ENCODE peak calls at places on chromosomes 7 and 10, in eight cellular contexts. One of them, this sample, is unnamed. For H3K9me3, the result is how much of the 10 kb centered on the place peaks cover.

GRCh38 chr7:151851160-151851751 is 25.7 kb downstream of the PRKAG2 start:
- DNase-seq in cardiac muscle cell: no peak
- DNase-seq in fibroblast of lung: no peak
- DNase-seq in heart right ventricle: no peak
- DNase-seq in lung: peak
- DNase-seq in colonic mucosa: no peak
- DNase-seq in CD4-positive, alpha-beta T cell: no peak
- DNase-seq in left lung: peak
- DNase-seq in this sample: no peak

GRCh38 chr10:132716691-132717490 is 69.1 kb downstream of the NKX6-2 start:
- DNase-seq in cardiac muscle cell: no peak
- DNase-seq in fibroblast of lung: no peak
- DNase-seq in heart right ventricle: no peak
- DNase-seq in lung: no peak
- DNase-seq in colonic mucosa: no peak
- DNase-seq in CD4-positive, alpha-beta T cell: no peak
- DNase-seq in left lung: no peak
- DNase-seq in this sample: no peak

GRCh38 chr10:1573981-1574380 is 163.3 kb downstream of the ADARB2 start:
- DNase-seq in cardiac muscle cell: no peak
- DNase-seq in fibroblast of lung: no peak
- DNase-seq in heart right ventricle: no peak
- DNase-seq in lung: no peak
- DNase-seq in colonic mucosa: no peak
- DNase-seq in CD4-positive, alpha-beta T cell: no peak
- DNase-seq in left lung: no peak
- DNase-seq in this sample: no peak

GRCh38 chr7:139576179-139576973 is 52.9 kb downstream of the CLEC2L start:
- DNase-seq in cardiac muscle cell: no peak
- DNase-seq in fibroblast of lung: no peak
- DNase-seq in heart right ventricle: no peak
- DNase-seq in lung: no peak
- DNase-seq in colonic mucosa: no peak
- DNase-seq in CD4-positive, alpha-beta T cell: no peak
- DNase-seq in left lung: no peak
- DNase-seq in this sample: no peak

GRCh38 chr10:55426138-55426537 is 625.1 kb upstream of the PCDH15 start:
- DNase-seq in cardiac muscle cell: no peak
- DNase-seq in fibroblast of lung: no peak
- DNase-seq in heart right ventricle: no peak
- DNase-seq in lung: no peak
- DNase-seq in colonic mucosa: no peak
- DNase-seq in CD4-positive, alpha-beta T cell: no peak
- DNase-seq in left lung: no peak
- DNase-seq in this sample: no peak

GRCh38 chr10:61923210-61924024 is 21.9 kb downstream of the ARID5B start:
- DNase-seq in cardiac muscle cell: no peak
- DNase-seq in fibroblast of lung: peak
- DNase-seq in heart right ventricle: no peak
- DNase-seq in lung: no peak
- DNase-seq in colonic mucosa: no peak
- DNase-seq in CD4-positive, alpha-beta T cell: no peak
- DNase-seq in left lung: no peak
- DNase-seq in this sample: peak

GRCh38 chr7:43872401-43873165 is 3.3 kb upstream of the MRPS24 start:
- DNase-seq in cardiac muscle cell: peak
- DNase-seq in fibroblast of lung: peak
- DNase-seq in heart right ventricle: no peak
- DNase-seq in lung: no peak
- DNase-seq in colonic mucosa: peak
- DNase-seq in CD4-positive, alpha-beta T cell: no peak
- DNase-seq in left lung: peak
- DNase-seq in this sample: peak

GRCh38 chr7:90530263-90530662 is 60.8 kb downstream of the PTTG1IP2 start:
- DNase-seq in cardiac muscle cell: no peak
- DNase-seq in fibroblast of lung: peak
- DNase-seq in heart right ventricle: no peak
- DNase-seq in lung: no peak
- DNase-seq in colonic mucosa: no peak
- DNase-seq in CD4-positive, alpha-beta T cell: no peak
- DNase-seq in left lung: no peak
- DNase-seq in this sample: no peak

GRCh38 chr7:2006231-2006771 is 226.4 kb downstream of the MAD1L1 start:
- DNase-seq in cardiac muscle cell: no peak
- DNase-seq in fibroblast of lung: no peak
- DNase-seq in heart right ventricle: no peak
- DNase-seq in lung: no peak
- DNase-seq in colonic mucosa: no peak
- DNase-seq in CD4-positive, alpha-beta T cell: no peak
- DNase-seq in left lung: peak
- DNase-seq in this sample: no peak

GRCh38 chr10:6583447-6583846 is 3.4 kb upstream of the PRKCQ start:
- DNase-seq in cardiac muscle cell: no peak
- DNase-seq in fibroblast of lung: no peak
- DNase-seq in heart right ventricle: no peak
- DNase-seq in lung: no peak
- DNase-seq in colonic mucosa: no peak
- DNase-seq in CD4-positive, alpha-beta T cell: peak
- DNase-seq in left lung: no peak
- DNase-seq in this sample: peak

GRCh38 chr10:84177541-84178386 is 4.2 kb downstream of the GPR15LG start:
- DNase-seq in cardiac muscle cell: no peak
- DNase-seq in fibroblast of lung: no peak
- DNase-seq in heart right ventricle: peak
- DNase-seq in lung: no peak
- DNase-seq in colonic mucosa: no peak
- DNase-seq in CD4-positive, alpha-beta T cell: peak
- DNase-seq in left lung: no peak
- DNase-seq in this sample: peak

GRCh38 chr7:11341285-11341944 is 367.7 kb downstream of the PHF14 start:
- DNase-seq in cardiac muscle cell: peak
- DNase-seq in fibroblast of lung: peak
- DNase-seq in heart right ventricle: no peak
- DNase-seq in lung: no peak
- DNase-seq in colonic mucosa: no peak
- DNase-seq in CD4-positive, alpha-beta T cell: no peak
- DNase-seq in left lung: no peak
- DNase-seq in this sample: peak

GRCh38 chr7:137020351-137020750 is 151.9 kb downstream of the CHRM2 start:
- DNase-seq in cardiac muscle cell: no peak
- DNase-seq in fibroblast of lung: no peak
- DNase-seq in heart right ventricle: no peak
- DNase-seq in lung: no peak
- DNase-seq in colonic mucosa: no peak
- DNase-seq in CD4-positive, alpha-beta T cell: no peak
- DNase-seq in left lung: no peak
- DNase-seq in this sample: no peak

GRCh38 chr10:97321032-97321806 is 2.1 kb downstream of the FRAT1 start:
- DNase-seq in cardiac muscle cell: no peak
- DNase-seq in fibroblast of lung: no peak
- DNase-seq in heart right ventricle: peak
- DNase-seq in lung: peak
- DNase-seq in colonic mucosa: peak
- DNase-seq in CD4-positive, alpha-beta T cell: no peak
- DNase-seq in left lung: peak
- DNase-seq in this sample: peak

GRCh38 chr7:2517004-2517403 is 2.6 kb upstream of the LFNG start:
- DNase-seq in cardiac muscle cell: no peak
- DNase-seq in fibroblast of lung: peak
- DNase-seq in heart right ventricle: no peak
- DNase-seq in lung: no peak
- DNase-seq in colonic mucosa: no peak
- DNase-seq in CD4-positive, alpha-beta T cell: no peak
- DNase-seq in left lung: no peak
- DNase-seq in this sample: no peak

GRCh38 chr7:158130023-158130409 is 457.6 kb downstream of the PTPRN2 start:
- DNase-seq in cardiac muscle cell: no peak
- DNase-seq in fibroblast of lung: no peak
- DNase-seq in heart right ventricle: no peak
- DNase-seq in lung: no peak
- DNase-seq in colonic mucosa: no peak
- DNase-seq in CD4-positive, alpha-beta T cell: no peak
- DNase-seq in left lung: no peak
- DNase-seq in this sample: no peak

GRCh38 chr7:158126661-158127060 is 461.0 kb downstream of the PTPRN2 start:
- DNase-seq in cardiac muscle cell: no peak
- DNase-seq in fibroblast of lung: no peak
- DNase-seq in heart right ventricle: no peak
- DNase-seq in lung: no peak
- DNase-seq in colonic mucosa: no peak
- DNase-seq in CD4-positive, alpha-beta T cell: no peak
- DNase-seq in left lung: no peak
- DNase-seq in this sample: no peak

GRCh38 chr7:158127241-158127640 is 460.4 kb downstream of the PTPRN2 start:
- DNase-seq in cardiac muscle cell: no peak
- DNase-seq in fibroblast of lung: no peak
- DNase-seq in heart right ventricle: no peak
- DNase-seq in lung: no peak
- DNase-seq in colonic mucosa: no peak
- DNase-seq in CD4-positive, alpha-beta T cell: no peak
- DNase-seq in left lung: no peak
- DNase-seq in this sample: no peak

GRCh38 chr7:158128572-158128971 is 459.1 kb downstream of the PTPRN2 start:
- DNase-seq in cardiac muscle cell: no peak
- DNase-seq in fibroblast of lung: no peak
- DNase-seq in heart right ventricle: no peak
- DNase-seq in lung: no peak
- DNase-seq in colonic mucosa: no peak
- DNase-seq in CD4-positive, alpha-beta T cell: no peak
- DNase-seq in left lung: no peak
- DNase-seq in this sample: no peak

GRCh38 chr7:158129037-158130022 is 458.3 kb downstream of the PTPRN2 start:
- DNase-seq in cardiac muscle cell: no peak
- DNase-seq in fibroblast of lung: no peak
- DNase-seq in heart right ventricle: no peak
- DNase-seq in lung: no peak
- DNase-seq in colonic mucosa: no peak
- DNase-seq in CD4-positive, alpha-beta T cell: no peak
- DNase-seq in left lung: no peak
- DNase-seq in this sample: no peak
- H3K9me3 ChIP-seq in cardiac muscle cell: under half
- H3K9me3 ChIP-seq in fibroblast of lung: under half
- H3K9me3 ChIP-seq in heart right ventricle: under half
- H3K9me3 ChIP-seq in lung: under half
- H3K9me3 ChIP-seq in colonic mucosa: under half
- H3K9me3 ChIP-seq in CD4-positive, alpha-beta T cell: under half
- H3K9me3 ChIP-seq in left lung: under half
- H3K9me3 ChIP-seq in this sample: under half

GRCh38 chr7:155889636-155890508 is 77.6 kb upstream of the SHH start:
- DNase-seq in cardiac muscle cell: no peak
- DNase-seq in fibroblast of lung: no peak
- DNase-seq in heart right ventricle: no peak
- DNase-seq in lung: peak
- DNase-seq in colonic mucosa: peak
- DNase-seq in CD4-positive, alpha-beta T cell: no peak
- DNase-seq in left lung: peak
- DNase-seq in this sample: peak

GRCh38 chr7:155893176-155893575 is 80.9 kb upstream of the SHH start:
- DNase-seq in cardiac muscle cell: no peak
- DNase-seq in fibroblast of lung: no peak
- DNase-seq in heart right ventricle: no peak
- DNase-seq in lung: no peak
- DNase-seq in colonic mucosa: no peak
- DNase-seq in CD4-positive, alpha-beta T cell: no peak
- DNase-seq in left lung: no peak
- DNase-seq in this sample: no peak

GRCh38 chr7:155897758-155898386 is 85.6 kb upstream of the SHH start:
- DNase-seq in cardiac muscle cell: no peak
- DNase-seq in fibroblast of lung: no peak
- DNase-seq in heart right ventricle: no peak
- DNase-seq in lung: no peak
- DNase-seq in colonic mucosa: no peak
- DNase-seq in CD4-positive, alpha-beta T cell: no peak
- DNase-seq in left lung: no peak
- DNase-seq in this sample: no peak

GRCh38 chr7:155896531-155897263 is 84.4 kb upstream of the SHH start:
- DNase-seq in cardiac muscle cell: no peak
- DNase-seq in fibroblast of lung: peak
- DNase-seq in heart right ventricle: no peak
- DNase-seq in lung: no peak
- DNase-seq in colonic mucosa: no peak
- DNase-seq in CD4-positive, alpha-beta T cell: no peak
- DNase-seq in left lung: no peak
- DNase-seq in this sample: no peak

DNA sequence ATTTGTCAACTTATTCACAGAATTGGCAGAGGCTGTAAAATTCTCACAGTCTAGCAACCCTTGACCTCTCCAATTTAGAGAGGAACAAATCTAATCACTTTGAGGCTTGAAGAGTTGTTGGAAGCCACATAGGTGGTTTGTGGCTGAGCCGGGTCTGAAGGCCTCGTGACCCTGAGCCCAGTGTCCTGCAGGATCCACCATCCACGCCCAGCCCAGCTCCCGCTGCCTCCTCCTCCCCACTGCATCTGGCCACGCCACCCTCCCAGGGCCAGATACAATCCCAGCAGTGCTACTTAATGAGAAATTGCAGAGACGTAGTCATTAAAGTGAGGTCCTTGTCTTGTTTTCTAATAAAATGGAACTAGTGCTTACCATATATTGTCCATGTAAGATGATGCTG is 81.4 kb upstream of the SHH start:
- DNase-seq in cardiac muscle cell: no peak
- DNase-seq in fibroblast of lung: no peak
- DNase-seq in heart right ventricle: no peak
- DNase-seq in lung: no peak
- DNase-seq in colonic mucosa: no peak
- DNase-seq in CD4-positive, alpha-beta T cell: no peak
- DNase-seq in left lung: no peak
- DNase-seq in this sample: no peak
- H3K9me3 ChIP-seq in cardiac muscle cell: under half
- H3K9me3 ChIP-seq in fibroblast of lung: under half
- H3K9me3 ChIP-seq in heart right ventricle: under half
- H3K9me3 ChIP-seq in lung: under half
- H3K9me3 ChIP-seq in colonic mucosa: under half
- H3K9me3 ChIP-seq in CD4-positive, alpha-beta T cell: under half
- H3K9me3 ChIP-seq in left lung: under half
- H3K9me3 ChIP-seq in this sample: under half

GRCh38 chr7:63067897-63068585 is 930.6 kb upstream of the ZNF722 start:
- DNase-seq in cardiac muscle cell: no peak
- DNase-seq in fibroblast of lung: no peak
- DNase-seq in heart right ventricle: no peak
- DNase-seq in lung: peak
- DNase-seq in colonic mucosa: no peak
- DNase-seq in CD4-positive, alpha-beta T cell: no peak
- DNase-seq in left lung: no peak
- DNase-seq in this sample: no peak
- H3K9me3 ChIP-seq in cardiac muscle cell: under half
- H3K9me3 ChIP-seq in fibroblast of lung: under half
- H3K9me3 ChIP-seq in heart right ventricle: under half
- H3K9me3 ChIP-seq in lung: under half
- H3K9me3 ChIP-seq in colonic mucosa: under half
- H3K9me3 ChIP-seq in CD4-positive, alpha-beta T cell: under half
- H3K9me3 ChIP-seq in left lung: half or more
- H3K9me3 ChIP-seq in this sample: under half

DNA sequence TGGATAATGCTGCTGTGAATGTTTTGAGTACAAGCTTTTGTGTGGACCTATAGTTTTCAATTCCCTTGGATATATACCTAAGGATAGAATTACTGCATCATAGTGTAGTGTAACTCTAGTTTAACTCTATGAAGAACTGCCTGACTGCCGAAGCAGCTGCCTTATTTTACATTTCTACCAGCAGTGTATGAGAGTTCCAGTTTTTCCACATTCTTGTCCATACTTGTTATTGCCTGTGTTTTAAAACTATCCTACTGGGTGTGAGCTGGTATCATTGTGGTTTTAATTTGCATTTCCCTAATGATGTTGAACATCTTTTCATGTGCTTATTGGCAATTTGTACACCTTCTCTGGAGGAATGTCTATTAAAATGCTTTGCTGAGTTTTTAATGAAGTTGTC is 15.7 kb downstream of the SEPTIN7 start:
- DNase-seq in cardiac muscle cell: no peak
- DNase-seq in fibroblast of lung: no peak
- DNase-seq in heart right ventricle: no peak
- DNase-seq in lung: no peak
- DNase-seq in colonic mucosa: no peak
- DNase-seq in CD4-positive, alpha-beta T cell: no peak
- DNase-seq in left lung: no peak
- DNase-seq in this sample: no peak
- H3K9me3 ChIP-seq in cardiac muscle cell: under half
- H3K9me3 ChIP-seq in fibroblast of lung: under half
- H3K9me3 ChIP-seq in heart right ventricle: under half
- H3K9me3 ChIP-seq in lung: under half
- H3K9me3 ChIP-seq in colonic mucosa: under half
- H3K9me3 ChIP-seq in CD4-positive, alpha-beta T cell: under half
- H3K9me3 ChIP-seq in left lung: under half
- H3K9me3 ChIP-seq in this sample: under half

This sample was measured in small intestine.